ENCODE peak calls at places on chromosomes 4 and X, in eight cellular contexts. One of them, this sample, is unnamed.

GRCh38 chr4:6332042-6332668 is 62.5 kb downstream of the WFS1 start:
- DNase-seq in AG04450: no peak
- DNase-seq in GM12865: peak
- DNase-seq in body of pancreas: peak
- DNase-seq in suprapubic skin: no peak
- DNase-seq in right lobe of liver: no peak
- DNase-seq in brain microvascular endothelial cell: peak
- DNase-seq in kidney: no peak
- DNase-seq in this sample: no peak

GRCh38 chr4:152200776-152201333 is 335.0 kb downstream of the FBXW7 start:
- DNase-seq in AG04450: no peak
- DNase-seq in body of pancreas: no peak
- DNase-seq in GM12865: no peak
- DNase-seq in suprapubic skin: no peak
- DNase-seq in brain microvascular endothelial cell: no peak
- DNase-seq in kidney: no peak
- DNase-seq in right lobe of liver: no peak
- DNase-seq in this sample: no peak

GRCh38 chrX:1274786-1275185 is 6.2 kb downstream of the CSF2RA start:
- DNase-seq in AG04450: no peak
- DNase-seq in GM12865: no peak
- DNase-seq in brain microvascular endothelial cell: no peak
- DNase-seq in kidney: peak
- DNase-seq in right lobe of liver: no peak
- DNase-seq in suprapubic skin: no peak
- DNase-seq in body of pancreas: no peak
- DNase-seq in this sample: no peak

GRCh38 chr4:163484906-163485305 is 9.6 kb upstream of the TMA16 start:
- DNase-seq in body of pancreas: peak
- DNase-seq in brain microvascular endothelial cell: peak
- DNase-seq in GM12865: peak
- DNase-seq in kidney: no peak
- DNase-seq in AG04450: peak
- DNase-seq in suprapubic skin: no peak
- DNase-seq in right lobe of liver: no peak
- DNase-seq in this sample: no peak

GRCh38 chr4:80462537-80463207 is 127.1 kb downstream of the CFAP299 start:
- DNase-seq in AG04450: no peak
- DNase-seq in suprapubic skin: no peak
- DNase-seq in right lobe of liver: no peak
- DNase-seq in brain microvascular endothelial cell: no peak
- DNase-seq in kidney: no peak
- DNase-seq in body of pancreas: no peak
- DNase-seq in GM12865: no peak
- DNase-seq in this sample: no peak

GRCh38 chr4:183100827-183101226 is 1.8 kb downstream of the WWC2 start:
- DNase-seq in suprapubic skin: no peak
- DNase-seq in kidney: no peak
- DNase-seq in brain microvascular endothelial cell: no peak
- DNase-seq in right lobe of liver: no peak
- DNase-seq in GM12865: no peak
- DNase-seq in body of pancreas: no peak
- DNase-seq in AG04450: no peak
- DNase-seq in this sample: no peak

GRCh38 chr4:123986268-123986798 is 589.7 kb downstream of the SPRY1 start:
- DNase-seq in kidney: peak
- DNase-seq in right lobe of liver: no peak
- DNase-seq in suprapubic skin: no peak
- DNase-seq in AG04450: peak
- DNase-seq in brain microvascular endothelial cell: peak
- DNase-seq in body of pancreas: no peak
- DNase-seq in GM12865: no peak
- DNase-seq in this sample: peak

GRCh38 chr4:54560513-54560912 is 97.2 kb upstream of the KIT start:
- DNase-seq in AG04450: no peak
- DNase-seq in GM12865: no peak
- DNase-seq in suprapubic skin: no peak
- DNase-seq in body of pancreas: no peak
- DNase-seq in brain microvascular endothelial cell: no peak
- DNase-seq in right lobe of liver: no peak
- DNase-seq in kidney: no peak
- DNase-seq in this sample: no peak

GRCh38 chr4:7322166-7322991 is 112.4 kb downstream of the PSAPL1 start:
- DNase-seq in kidney: peak
- DNase-seq in body of pancreas: no peak
- DNase-seq in AG04450: no peak
- DNase-seq in suprapubic skin: no peak
- DNase-seq in brain microvascular endothelial cell: no peak
- DNase-seq in GM12865: no peak
- DNase-seq in right lobe of liver: no peak
- DNase-seq in this sample: no peak

GRCh38 chr4:96016615-96017299 is 176.9 kb downstream of the PDHA2 start:
- DNase-seq in suprapubic skin: no peak
- DNase-seq in kidney: no peak
- DNase-seq in body of pancreas: no peak
- DNase-seq in right lobe of liver: no peak
- DNase-seq in brain microvascular endothelial cell: peak
- DNase-seq in GM12865: peak
- DNase-seq in AG04450: no peak
- DNase-seq in this sample: peak

GRCh38 chr4:150078041-150078995 is at the start of gene DCLK2:
- DNase-seq in right lobe of liver: peak
- DNase-seq in AG04450: peak
- DNase-seq in body of pancreas: peak
- DNase-seq in kidney: peak
- DNase-seq in suprapubic skin: peak
- DNase-seq in brain microvascular endothelial cell: peak
- DNase-seq in GM12865: no peak
- DNase-seq in this sample: peak

GRCh38 chr4:145732895-145733880 is 53.2 kb downstream of the C4orf51 start:
- DNase-seq in brain microvascular endothelial cell: peak
- DNase-seq in GM12865: peak
- DNase-seq in body of pancreas: peak
- DNase-seq in kidney: peak
- DNase-seq in AG04450: peak
- DNase-seq in suprapubic skin: peak
- DNase-seq in right lobe of liver: peak
- DNase-seq in this sample: peak

GRCh38 chrX:41381685-41382084 is 47.7 kb downstream of the DDX3X start:
- DNase-seq in body of pancreas: no peak
- DNase-seq in right lobe of liver: peak
- DNase-seq in kidney: peak
- DNase-seq in brain microvascular endothelial cell: peak
- DNase-seq in GM12865: no peak
- DNase-seq in suprapubic skin: no peak
- DNase-seq in AG04450: peak
- DNase-seq in this sample: peak

GRCh38 chr4:26583538-26583864 is 383 bp upstream of the TBC1D19 start:
- DNase-seq in kidney: no peak
- DNase-seq in suprapubic skin: no peak
- DNase-seq in brain microvascular endothelial cell: no peak
- DNase-seq in GM12865: no peak
- DNase-seq in body of pancreas: no peak
- DNase-seq in right lobe of liver: no peak
- DNase-seq in AG04450: no peak
- DNase-seq in this sample: no peak

GRCh38 chr4:150250998-150251651 is 172.9 kb downstream of the DCLK2 start:
- DNase-seq in kidney: no peak
- DNase-seq in GM12865: no peak
- DNase-seq in right lobe of liver: no peak
- DNase-seq in suprapubic skin: no peak
- DNase-seq in AG04450: no peak
- DNase-seq in body of pancreas: no peak
- DNase-seq in brain microvascular endothelial cell: no peak
- DNase-seq in this sample: no peak

GRCh38 chr4:83660578-83660977 is 124.7 kb downstream of the GPAT3 start:
- DNase-seq in right lobe of liver: no peak
- DNase-seq in body of pancreas: no peak
- DNase-seq in GM12865: no peak
- DNase-seq in brain microvascular endothelial cell: no peak
- DNase-seq in AG04450: no peak
- DNase-seq in suprapubic skin: no peak
- DNase-seq in kidney: no peak
- DNase-seq in this sample: no peak

GRCh38 chrX:50941638-50942037 is 31.1 kb downstream of the BMP15 start:
- DNase-seq in GM12865: peak
- DNase-seq in brain microvascular endothelial cell: no peak
- DNase-seq in AG04450: no peak
- DNase-seq in suprapubic skin: no peak
- DNase-seq in kidney: no peak
- DNase-seq in body of pancreas: no peak
- DNase-seq in right lobe of liver: no peak
- DNase-seq in this sample: no peak

GRCh38 chr4:1763550-1764080 is 29.5 kb upstream of the FGFR3 start:
- DNase-seq in AG04450: no peak
- DNase-seq in right lobe of liver: no peak
- DNase-seq in brain microvascular endothelial cell: peak
- DNase-seq in suprapubic skin: no peak
- DNase-seq in body of pancreas: no peak
- DNase-seq in GM12865: no peak
- DNase-seq in kidney: no peak
- DNase-seq in this sample: no peak
- H3K4me3 ChIP-seq in AG04450: peak
- H3K4me3 ChIP-seq in right lobe of liver: no peak
- H3K4me3 ChIP-seq in brain microvascular endothelial cell: peak
- H3K4me3 ChIP-seq in suprapubic skin: peak
- H3K4me3 ChIP-seq in body of pancreas: no peak
- H3K4me3 ChIP-seq in GM12865: no peak
- H3K4me3 ChIP-seq in kidney: no peak
- H3K4me3 ChIP-seq in this sample: no peak

DNA sequence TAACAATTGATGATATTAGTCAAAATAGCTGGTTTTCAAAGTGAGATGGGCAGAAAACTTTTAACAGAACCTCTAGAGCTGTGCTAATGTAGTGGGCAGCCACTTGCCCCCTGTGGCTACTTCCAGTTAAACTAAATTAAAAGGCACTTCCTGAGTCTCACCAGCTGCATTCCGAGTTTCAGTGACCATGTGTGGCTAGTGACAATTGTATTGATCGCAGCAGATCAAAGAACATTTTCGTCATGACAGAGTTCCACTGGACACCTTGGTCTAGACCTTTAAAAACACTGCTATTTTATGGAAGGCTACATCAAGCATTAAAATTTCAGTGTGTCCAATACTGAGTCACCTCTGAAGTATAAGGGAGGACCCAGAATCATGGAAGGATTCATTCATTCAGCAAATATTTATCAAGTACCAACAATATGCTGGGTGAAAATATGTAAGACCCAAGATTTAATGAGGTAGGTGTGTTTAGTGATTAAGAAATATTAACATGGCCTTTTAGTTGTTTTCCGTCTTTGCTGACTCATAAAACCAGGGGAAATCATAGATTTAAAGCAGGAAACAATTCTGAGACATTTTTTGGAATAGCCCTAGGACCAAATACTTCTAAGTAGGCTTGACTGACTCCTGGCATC is 5.1 kb upstream of the FAT1 start:
- DNase-seq in AG04450: no peak
- DNase-seq in GM12865: no peak
- DNase-seq in kidney: no peak
- DNase-seq in brain microvascular endothelial cell: no peak
- DNase-seq in body of pancreas: no peak
- DNase-seq in right lobe of liver: no peak
- DNase-seq in suprapubic skin: no peak
- DNase-seq in this sample: no peak
- TF ChIP-seq CTCF in AG04450: no peak
- TF ChIP-seq CTCF in GM12865: no peak
- TF ChIP-seq CTCF in kidney: no peak
- TF ChIP-seq CTCF in brain microvascular endothelial cell: peak
- TF ChIP-seq CTCF in body of pancreas: no peak
- TF ChIP-seq CTCF in right lobe of liver: no peak
- TF ChIP-seq CTCF in suprapubic skin: no peak
- TF ChIP-seq CTCF in this sample: no peak

GRCh38 chr4:53477666-53478065 is 100.2 kb downstream of the FIP1L1 start:
- DNase-seq in right lobe of liver: no peak
- DNase-seq in suprapubic skin: no peak
- DNase-seq in AG04450: no peak
- DNase-seq in kidney: no peak
- DNase-seq in GM12865: no peak
- DNase-seq in body of pancreas: no peak
- DNase-seq in brain microvascular endothelial cell: no peak
- DNase-seq in this sample: no peak
- H3K4me3 ChIP-seq in right lobe of liver: no peak
- H3K4me3 ChIP-seq in suprapubic skin: no peak
- H3K4me3 ChIP-seq in AG04450: no peak
- H3K4me3 ChIP-seq in kidney: no peak
- H3K4me3 ChIP-seq in GM12865: no peak
- H3K4me3 ChIP-seq in body of pancreas: no peak
- H3K4me3 ChIP-seq in brain microvascular endothelial cell: no peak
- H3K4me3 ChIP-seq in this sample: no peak

GRCh38 chr4:166594326-166594946 is 639.9 kb downstream of the SPOCK3 start:
- DNase-seq in AG04450: no peak
- DNase-seq in right lobe of liver: no peak
- DNase-seq in kidney: no peak
- DNase-seq in body of pancreas: peak
- DNase-seq in brain microvascular endothelial cell: peak
- DNase-seq in suprapubic skin: no peak
- DNase-seq in GM12865: peak
- DNase-seq in this sample: peak
- TF ChIP-seq CTCF in AG04450: peak
- TF ChIP-seq CTCF in right lobe of liver: peak
- TF ChIP-seq CTCF in kidney: peak
- TF ChIP-seq CTCF in body of pancreas: peak
- TF ChIP-seq CTCF in brain microvascular endothelial cell: peak
- TF ChIP-seq CTCF in suprapubic skin: no peak
- TF ChIP-seq CTCF in GM12865: peak
- TF ChIP-seq CTCF in this sample: peak